ENCODE peak calls at places on chromosomes 1 and 21, in five cellular contexts. N, U, E, L and R are unnamed samples.

GRCh38 chr1:101331794-101332193 is 95.0 kb downstream of the S1PR1 start:
- DNase-seq in L (no peak), E (no peak), U (no peak), N (no peak), R (no peak)

GRCh38 chr1:230752407-230752806 is 5.2 kb downstream of the CAPN9 start:
- DNase-seq in E (no peak), U (peak), L (peak), N (no peak), R (no peak)

GRCh38 chr21:36104306-36105300 is 30.3 kb upstream of the CBR3 start:
- DNase-seq in N (peak), L (peak), U (no peak), E (peak), R (no peak)

GRCh38 chr1:198622532-198623218 is 16.2 kb upstream of the PTPRC start:
- DNase-seq in E (no peak), L (no peak), N (no peak), U (no peak), R (no peak)

GRCh38 chr1:21451981-21452411 is 12.1 kb downstream of the NBPF3 start:
- DNase-seq in L (no peak), E (no peak), U (no peak), N (no peak), R (no peak)

GRCh38 chr1:165403835-165404482 is 41.0 kb downstream of the RXRG start:
- DNase-seq in U (no peak), N (no peak), E (peak), L (no peak), R (no peak)

GRCh38 chr1:240189386-240189989 is 97.8 kb downstream of the FMN2 start:
- DNase-seq in L (peak), E (peak), U (no peak), N (no peak), R (peak)

GRCh38 chr1:40818264-40818961 is 34.8 kb downstream of the KCNQ4 start:
- DNase-seq in U (no peak), N (peak), E (peak), L (peak), R (peak)

GRCh38 chr1:107954719-107955415 is 10.1 kb downstream of the VAV3 start:
- DNase-seq in U (no peak), N (no peak), E (no peak), L (no peak), R (no peak)

GRCh38 chr21:15221799-15222386 is 157.1 kb upstream of the NRIP1 start:
- DNase-seq in U (peak), E (peak), N (no peak), L (peak), R (no peak)

GRCh38 chr1:177975588-177976495 is 6.0 kb upstream of the SEC16B start:
- DNase-seq in E (peak), L (no peak), N (no peak), U (no peak), R (no peak)

GRCh38 chr1:8121261-8122159 is 95.4 kb upstream of the ERRFI1 start:
- DNase-seq in U (peak), N (no peak), L (peak), E (peak), R (no peak)

GRCh38 chr1:53602376-53602775 is 136.6 kb downstream of the GLIS1 start:
- DNase-seq in L (no peak), N (no peak), U (no peak), E (no peak), R (no peak)

GRCh38 chr1:235708390-235708962 is 58.9 kb upstream of the GNG4 start:
- DNase-seq in E (peak), U (no peak), N (no peak), L (no peak), R (no peak)

GRCh38 chr1:235712812-235713211 is 63.2 kb upstream of the GNG4 start:
- DNase-seq in N (no peak), E (no peak), U (no peak), L (no peak), R (no peak)

GRCh38 chr1:235709018-235709417 is 59.4 kb upstream of the GNG4 start:
- DNase-seq in U (no peak), N (no peak), L (no peak), E (no peak), R (no peak)

GRCh38 chr1:235710665-235711064 is 61.1 kb upstream of the GNG4 start:
- DNase-seq in L (no peak), U (no peak), E (no peak), N (no peak), R (no peak)

DNA sequence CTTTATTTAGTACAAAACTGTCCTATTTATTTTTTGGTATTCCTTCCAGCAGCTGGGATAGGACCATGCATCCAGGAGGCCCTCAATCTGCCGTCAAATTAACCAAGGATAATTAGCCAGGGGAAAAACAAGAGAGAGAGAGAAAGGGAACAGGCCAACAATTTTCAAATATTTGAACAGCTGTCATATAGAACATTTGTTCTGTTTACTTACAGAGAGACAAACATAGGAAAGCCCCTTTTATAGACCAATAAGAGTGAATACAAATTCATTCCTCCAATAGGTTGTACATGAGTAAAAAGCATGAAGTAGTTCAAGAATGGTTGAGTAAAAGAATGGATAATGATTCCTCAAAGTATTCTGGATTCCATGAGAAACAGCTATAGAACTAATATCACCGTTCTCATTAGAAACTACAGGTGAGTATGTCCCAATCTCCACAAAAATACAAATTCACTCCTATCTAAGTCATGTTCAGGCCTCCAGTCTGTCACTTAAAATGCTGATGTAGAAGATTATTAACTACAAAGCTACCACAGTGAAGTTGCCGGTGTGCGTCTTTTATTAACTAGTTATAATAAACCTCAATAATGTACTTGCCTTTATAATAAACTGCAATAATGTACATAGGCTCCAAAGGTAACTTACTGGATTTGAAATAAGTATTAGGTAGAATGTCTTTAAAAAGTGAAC is 64.8 kb upstream of the GNG4 start:
- DNase-seq in L (no peak), N (no peak), E (no peak), U (no peak), R (no peak)
- H3K4me3 ChIP-seq in L (no peak), N (no peak), E (no peak), U (no peak), R (no peak)

DNA sequence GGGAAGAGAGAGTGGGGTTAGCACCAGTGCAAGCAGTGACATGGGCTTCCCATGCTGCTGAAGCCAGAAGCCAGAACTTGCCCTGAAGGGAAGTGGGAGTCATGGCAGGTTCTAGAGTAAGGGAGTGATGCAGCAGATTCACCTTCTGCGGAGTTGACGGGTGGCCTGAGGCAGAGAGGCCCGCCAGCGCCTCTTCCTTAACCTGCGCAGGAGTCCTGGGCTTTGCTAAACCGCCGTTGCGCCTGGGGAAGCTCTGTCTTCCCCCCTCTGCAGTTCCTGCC is 67.2 kb downstream of the OBSCN start:
- DNase-seq in E (no peak), N (no peak), U (no peak), L (no peak), R (no peak)
- H3K4me3 ChIP-seq in E (peak), N (peak), U (peak), L (peak), R (peak)

GRCh38 chr1:173475564-173476196 is 1.5 kb upstream of the PRDX6 start:
- DNase-seq in L (peak), E (peak), U (no peak), N (no peak), R (no peak)

GRCh38 chr1:173476664-173477285 is 360 bp upstream of the PRDX6 start:
- DNase-seq in U (peak), E (peak), N (peak), L (peak), R (peak)

GRCh38 chr1:173476197-173476663 is 905 bp upstream of the PRDX6 start:
- DNase-seq in U (no peak), E (no peak), N (no peak), L (no peak), R (no peak)

GRCh38 chr1:173473599-173474011 is 3.5 kb upstream of the PRDX6 start:
- DNase-seq in L (no peak), N (no peak), U (no peak), E (peak), R (no peak)

GRCh38 chr1:173474097-173474779 is 2.9 kb upstream of the PRDX6 start:
- DNase-seq in L (peak), U (no peak), N (no peak), E (no peak), R (no peak)
- H3K4me3 ChIP-seq in L (peak), U (no peak), N (no peak), E (no peak), R (no peak)

DNA sequence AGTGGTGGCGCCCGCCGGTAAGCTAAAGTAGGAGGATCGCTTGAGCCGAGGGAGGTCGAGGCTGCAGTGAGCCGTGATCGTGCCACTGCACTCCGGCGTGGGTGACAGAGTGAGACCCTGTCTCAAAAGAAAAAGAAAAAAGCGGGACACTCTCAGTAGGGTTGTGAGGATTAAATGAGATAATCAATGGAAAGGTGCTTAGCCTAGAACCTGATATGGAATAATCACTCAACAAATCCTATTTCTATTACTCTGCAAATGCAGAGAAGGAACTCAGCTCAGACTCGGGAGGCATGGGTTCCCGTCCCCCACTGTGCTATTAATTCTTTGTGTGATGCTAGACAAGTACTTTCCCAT is 541 bp upstream of the LUZP1 start:
- DNase-seq in N (no peak), L (no peak), E (no peak), U (no peak), R (no peak)
- H3K4me3 ChIP-seq in N (peak), L (peak), E (peak), U (peak), R (no peak)

GRCh38 chr1:145871994-145872411 is 13.1 kb upstream of the PIAS3 start:
- DNase-seq in N (no peak), E (peak), U (peak), L (peak), R (peak)
- H3K4me3 ChIP-seq in N (peak), E (peak), U (peak), L (peak), R (no peak)

GRCh38 chr1:94819945-94820746 is at the start of gene SLC44A3:
- DNase-seq in E (peak), L (peak), N (no peak), U (no peak), R (no peak)

GRCh38 chr1:94819584-94819944 is 593 bp upstream of the SLC44A3 start:
- DNase-seq in L (no peak), U (no peak), E (no peak), N (no peak), R (no peak)

GRCh38 chr1:94823116-94823515 is 3.0 kb downstream of the SLC44A3 start:
- DNase-seq in E (no peak), L (peak), U (no peak), N (no peak), R (no peak)

GRCh38 chr1:94821636-94822305 is 1.6 kb downstream of the SLC44A3 start:
- DNase-seq in L (no peak), E (no peak), N (no peak), U (no peak), R (no peak)

DNA sequence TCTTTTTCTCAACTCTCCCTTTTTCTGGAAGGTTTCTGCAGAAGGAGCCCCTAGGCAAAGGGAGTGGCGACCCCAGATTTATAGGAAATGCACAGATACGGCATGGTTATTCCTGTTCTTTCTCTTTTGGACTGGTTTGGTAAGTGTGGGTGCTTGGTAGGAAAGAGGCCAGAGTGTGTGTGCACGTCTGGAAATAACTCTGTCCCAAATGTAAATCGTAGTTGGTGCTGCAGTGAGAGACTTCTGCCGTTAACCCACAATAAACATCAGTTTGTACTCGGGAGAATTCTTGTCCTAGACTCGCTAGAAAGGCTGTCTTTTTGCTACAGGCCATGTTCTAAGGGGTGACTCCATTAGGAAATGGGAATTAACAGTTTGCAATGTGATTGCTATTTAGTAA is 761 bp downstream of the SLC44A3 start:
- DNase-seq in E (no peak), L (no peak), U (no peak), N (no peak), R (no peak)
- H3K4me3 ChIP-seq in E (no peak), L (peak), U (no peak), N (no peak), R (no peak)